ENCODE peak calls at places on chromosomes 2 and 18, in six cellular contexts. K is transverse colon, G is sigmoid colon, J is iris pigment epithelial cell, N is tibial artery, H is GM19239. W is an unnamed sample.

GRCh38 chr18:28087173-28087563 is 89.8 kb downstream of the CDH2 start:
- DNase-seq in N (no peak), K (peak; percentile 38), H (no peak), G (no peak), J (peak; percentile 26), W (no peak)

GRCh38 chr2:161407597-161407996 is 8.5 kb upstream of the TBR1 start:
- DNase-seq in N (no peak), K (no peak), J (no peak), H (no peak), G (no peak), W (no peak)

GRCh38 chr2:15745907-15746306 is 154.2 kb downstream of the DDX1 start:
- DNase-seq in G (no peak), H (no peak), J (no peak), K (no peak), N (no peak), W (no peak)

GRCh38 chr2:138665932-138666331 is 114.3 kb downstream of the NXPH2 start:
- DNase-seq in N (no peak), G (no peak), H (no peak), J (no peak), K (no peak), W (no peak)

GRCh38 chr2:164182116-164182637 is 439.1 kb downstream of the GRB14 start:
- DNase-seq in H (no peak), K (no peak), N (no peak), J (no peak), G (no peak), W (no peak)

GRCh38 chr2:140808211-140808610 is 1322.6 kb downstream of the LRP1B start:
- DNase-seq in G (no peak), J (no peak), H (no peak), N (no peak), K (no peak), W (no peak)

GRCh38 chr2:225428360-225428759 is 28.9 kb downstream of the NYAP2 start:
- DNase-seq in K (no peak), G (no peak), N (no peak), H (no peak), J (no peak), W (no peak)

GRCh38 chr2:99825630-99826029 is 316.8 kb downstream of the AFF3 start:
- DNase-seq in G (no peak), J (no peak), K (no peak), H (no peak), N (no peak), W (no peak)

GRCh38 chr18:3472681-3473544 is 22.9 kb downstream of the TGIF1 start:
- DNase-seq in N (no peak), K (no peak), J (no peak), H (no peak), G (no peak), W (no peak)

GRCh38 chr2:73594241-73594640 is 48.0 kb downstream of the NAT8 start:
- DNase-seq in H (no peak), K (no peak), G (no peak), N (no peak), J (peak; percentile 8), W (no peak)

GRCh38 chr18:59904051-59904601 is 4.3 kb downstream of the PMAIP1 start:
- DNase-seq in K (no peak), N (no peak), H (no peak), J (peak; percentile 52), G (no peak), W (no peak)

GRCh38 chr2:223725494-223725893 is 111.9 kb downstream of the AP1S3 start:
- DNase-seq in N (peak; percentile 69), K (peak; percentile 31), G (peak; percentile 81), J (peak; percentile 97), H (no peak), W (no peak)

GRCh38 chr2:86627550-86627949 is 3.9 kb upstream of the RNF103 start:
- DNase-seq in J (no peak), H (no peak), G (no peak), K (no peak), N (no peak), W (no peak)

GRCh38 chr2:163401481-163401880 is 334.3 kb downstream of the FIGN start:
- DNase-seq in N (peak; percentile 65), H (no peak), K (no peak), G (no peak), J (peak; percentile 83), W (no peak)

GRCh38 chr2:9107168-9108025 is 99.2 kb upstream of the ASAP2 start:
- DNase-seq in K (peak; percentile 33), H (no peak), G (no peak), N (no peak), J (no peak), W (no peak)

GRCh38 chr2:218323526-218324472 is 31.5 kb upstream of the TMBIM1 start:
- DNase-seq in H (no peak), K (peak; percentile 30), N (peak; percentile 38), G (no peak), J (peak; percentile 76), W (no peak)

GRCh38 chr2:11784747-11785610 is 38.5 kb downstream of the LPIN1 start:
- DNase-seq in J (peak; percentile 36), K (peak; percentile 26), N (no peak), G (peak; percentile 74), H (peak; percentile 39), W (peak; percentile 53)

GRCh38 chr2:152696476-152696875 is 20.8 kb downstream of the PRPF40A start:
- DNase-seq in H (no peak), N (no peak), G (no peak), K (no peak), J (no peak), W (no peak)

GRCh38 chr2:219643788-219644398 is 16.5 kb downstream of the SLC4A3 start:
- DNase-seq in G (peak; percentile 59), H (no peak), N (peak; percentile 11), J (peak; percentile 11), K (no peak), W (no peak)

GRCh38 chr2:96839288-96839874 is 4.4 kb downstream of the ANKRD23 start:
- DNase-seq in G (no peak), N (no peak), K (peak; percentile 85), H (peak; percentile 63), J (no peak), W (no peak)

GRCh38 chr2:240963376-240964220 is 34.8 kb upstream of the SNED1 start:
- DNase-seq in H (no peak), N (peak; percentile 12), G (no peak), K (no peak), J (no peak), W (peak; percentile 22)

GRCh38 chr18:59144483-59144882 is 4.8 kb downstream of the SEC11C start:
- DNase-seq in K (no peak), G (no peak), H (no peak), J (no peak), N (no peak), W (no peak)

GRCh38 chr2:128196026-128196822 is 105.2 kb downstream of the UGGT1 start:
- DNase-seq in N (no peak), H (no peak), K (peak; percentile 42), G (peak; percentile 68), J (peak; percentile 62), W (no peak)

GRCh38 chr18:13605901-13606300 is 120.5 kb downstream of the FAM210A start:
- DNase-seq in K (no peak), N (no peak), H (no peak), G (no peak), J (no peak), W (no peak)

GRCh38 chr18:73679941-73680700 is 467.5 kb downstream of the FBXO15 start:
- DNase-seq in N (no peak), J (peak; percentile 34), K (no peak), H (no peak), G (no peak), W (no peak)

GRCh38 chr2:207558106-207558505 is 28.3 kb downstream of the CREB1 start:
- DNase-seq in K (no peak), J (peak; percentile 91), G (no peak), H (no peak), N (no peak), W (no peak)

GRCh38 chr2:85813978-85814801 is 60.4 kb downstream of the ATOH8 start:
- DNase-seq in H (peak; percentile 91), G (peak; percentile 94), K (peak; percentile 92), J (peak; percentile 81), N (peak; percentile 93), W (peak; percentile 77)

GRCh38 chr2:64338910-64339500 is 115.0 kb upstream of the LGALSL start:
- DNase-seq in K (no peak), J (peak; percentile 71), H (no peak), N (no peak), G (no peak), W (no peak)

GRCh38 chr2:206275274-206276160 is 1.1 kb downstream of the ZDBF2 start:
- DNase-seq in K (no peak), G (no peak), H (no peak), J (peak; percentile 69), N (no peak), W (no peak)

GRCh38 chr2:141534671-141535359 is 596.0 kb downstream of the LRP1B start:
- DNase-seq in H (no peak), J (no peak), N (no peak), G (no peak), K (no peak), W (no peak)

GRCh38 chr2:45255568-45255967 is 246.3 kb upstream of the SIX2 start:
- DNase-seq in G (no peak), J (no peak), K (no peak), N (no peak), H (no peak), W (no peak)

GRCh38 chr2:64657416-64657815 is 3.7 kb upstream of the SERTAD2 start:
- DNase-seq in G (no peak), H (no peak), J (no peak), N (no peak), K (no peak), W (no peak)

W was measured in GM12892.